ENCODE peak calls at places on chromosomes 13 and 19, in seven cellular contexts. O is tibial nerve, I is heart left ventricle, B is body of pancreas, Y is sigmoid colon, L is lower leg skin, Q is H54. N is an unnamed sample.

GRCh38 chr19:51473009-51473707 is 5.2 kb upstream of the CEACAM18 start:
- DNase-seq in O (peak), I (peak), B (peak), Y (peak), L (peak), Q (peak), N (peak)

GRCh38 chr13:91588541-91588940 is 190.1 kb downstream of the GPC5 start:
- DNase-seq in O (no peak), I (no peak), B (no peak), Y (no peak), L (no peak), Q (no peak), N (no peak)

GRCh38 chr13:44685641-44686040 is 109.5 kb upstream of the TSC22D1 start:
- DNase-seq in O (no peak), I (no peak), B (no peak), Y (no peak), L (no peak), Q (no peak), N (no peak)

GRCh38 chr19:7326105-7326877 is 22.4 kb upstream of the ARHGEF18 start:
- DNase-seq in O (peak), I (no peak), B (no peak), Y (peak), L (no peak), Q (no peak), N (peak)

GRCh38 chr19:1668339-1669123 is 16.1 kb upstream of the TCF3 start:
- DNase-seq in O (no peak), I (no peak), B (no peak), Y (no peak), L (no peak), Q (no peak), N (no peak)

GRCh38 chr13:79781829-79782540 is 301.0 kb downstream of the NDFIP2 start:
- DNase-seq in O (no peak), I (no peak), B (no peak), Y (no peak), L (no peak), Q (no peak), N (no peak)

GRCh38 chr19:14555918-14556661 is 15.8 kb downstream of the NDUFB7 start:
- DNase-seq in O (no peak), I (no peak), B (no peak), Y (no peak), L (no peak), Q (peak), N (no peak)

GRCh38 chr13:110349239-110349638 is 42.2 kb downstream of the COL4A2 start:
- DNase-seq in O (no peak), I (no peak), B (no peak), Y (no peak), L (no peak), Q (no peak), N (no peak)

GRCh38 chr19:35119091-35119490 is 3.5 kb downstream of the FXYD3 start:
- DNase-seq in O (no peak), I (no peak), B (no peak), Y (no peak), L (no peak), Q (no peak), N (no peak)

GRCh38 chr13:31310781-31311180 is 111.0 kb downstream of the B3GLCT start:
- DNase-seq in O (no peak), I (peak), B (peak), Y (no peak), L (no peak), Q (no peak), N (no peak)

GRCh38 chr19:53504903-53505302 is 33.0 kb upstream of the ZNF331 start:
- DNase-seq in O (no peak), I (no peak), B (no peak), Y (peak), L (no peak), Q (no peak), N (no peak)

GRCh38 chr19:55118401-55118991 is 1.1 kb upstream of the PPP1R12C start:
- DNase-seq in O (peak), I (peak), B (peak), Y (no peak), L (peak), Q (no peak), N (peak)

GRCh38 chr13:101140936-101141335 is 275.4 kb downstream of the NALCN start:
- DNase-seq in O (no peak), I (no peak), B (no peak), Y (no peak), L (no peak), Q (no peak), N (no peak)

GRCh38 chr13:102580552-102581169 is 16.1 kb upstream of the TPP2 start:
- DNase-seq in O (peak), I (no peak), B (peak), Y (no peak), L (peak), Q (no peak), N (peak)

GRCh38 chr19:17479325-17479791 is 9.0 kb downstream of the SLC27A1 start:
- DNase-seq in O (no peak), I (no peak), B (no peak), Y (no peak), L (no peak), Q (peak), N (no peak)

GRCh38 chr13:99982741-99983400 is 1.3 kb downstream of the ZIC2 start:
- DNase-seq in O (no peak), I (no peak), B (no peak), Y (no peak), L (no peak), Q (no peak), N (peak)

GRCh38 chr13:83248751-83249150 is 633.5 kb downstream of the SLITRK1 start:
- DNase-seq in O (no peak), I (no peak), B (no peak), Y (no peak), L (no peak), Q (no peak), N (no peak)

GRCh38 chr13:25796474-25796873 is 255.3 kb downstream of the SHISA2 start:
- DNase-seq in O (no peak), I (no peak), B (no peak), Y (no peak), L (no peak), Q (no peak), N (no peak)

GRCh38 chr13:111534646-111535461 is 214.4 kb downstream of the TEX29 start:
- DNase-seq in O (no peak), I (no peak), B (no peak), Y (no peak), L (no peak), Q (no peak), N (no peak)

GRCh38 chr13:66509176-66509575 is 721.0 kb downstream of the PCDH9 start:
- DNase-seq in O (no peak), I (no peak), B (no peak), Y (no peak), L (no peak), Q (no peak), N (no peak)

GRCh38 chr13:65090191-65090590 is 2139.9 kb downstream of the PCDH9 start:
- DNase-seq in O (no peak), I (no peak), B (no peak), Y (no peak), L (no peak), Q (no peak), N (no peak)

DNA sequence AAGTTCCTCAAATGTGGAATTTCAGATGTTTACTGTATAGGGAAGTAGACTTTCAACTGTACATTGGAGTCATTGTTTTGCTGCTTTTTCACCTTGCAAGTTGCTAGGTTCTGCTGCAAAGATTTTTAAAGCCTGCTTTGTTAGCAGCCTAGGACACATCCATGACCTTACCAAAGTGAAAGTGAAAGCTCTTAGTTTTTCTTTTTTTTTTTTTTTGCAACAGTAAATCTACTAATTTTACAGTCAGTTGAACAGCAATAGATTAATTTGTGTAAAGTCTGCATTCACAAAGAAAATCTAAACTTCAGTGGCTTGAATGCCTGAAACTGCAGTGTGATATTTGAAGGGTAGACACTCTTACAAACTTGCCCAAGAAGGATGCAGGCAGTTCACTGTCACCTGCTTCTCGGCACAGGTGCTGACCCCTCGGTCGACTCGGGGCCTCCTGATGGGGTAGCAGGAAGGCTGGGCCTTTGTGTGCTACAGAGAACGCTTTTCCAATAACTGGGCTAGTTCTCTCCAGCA is 5.0 kb upstream of the MTIF3 start:
- DNase-seq in O (no peak), I (no peak), B (no peak), Y (no peak), L (no peak), Q (no peak), N (peak)
- TF ChIP-seq POLR2A in O (no peak), I (no peak), B (no peak), Y (no peak), L (no peak), Q (no peak), N (no peak)

GRCh38 chr13:24272452-24273161 is 36.8 kb upstream of the C1QTNF9 start:
- DNase-seq in O (no peak), I (no peak), B (no peak), Y (no peak), L (no peak), Q (no peak), N (no peak)

GRCh38 chr13:24269803-24270202 is 39.6 kb upstream of the C1QTNF9 start:
- DNase-seq in O (no peak), I (no peak), B (no peak), Y (no peak), L (no peak), Q (no peak), N (no peak)

GRCh38 chr13:24271231-24271610 is 38.2 kb upstream of the C1QTNF9 start:
- DNase-seq in O (no peak), I (no peak), B (no peak), Y (no peak), L (no peak), Q (no peak), N (no peak)

GRCh38 chr13:24271611-24272451 is 37.5 kb upstream of the C1QTNF9 start:
- DNase-seq in O (peak), I (peak), B (peak), Y (peak), L (peak), Q (no peak), N (peak)

GRCh38 chr13:24270639-24271131 is 38.7 kb upstream of the C1QTNF9 start:
- DNase-seq in O (peak), I (peak), B (peak), Y (peak), L (peak), Q (peak), N (peak)
- TF ChIP-seq POLR2A in O (peak), I (no peak), B (no peak), Y (no peak), L (no peak), Q (no peak), N (peak)

GRCh38 chr13:41428155-41428554 is 29.2 kb upstream of the RGCC start:
- DNase-seq in O (no peak), I (no peak), B (no peak), Y (no peak), L (no peak), Q (no peak), N (peak)
- TF ChIP-seq POLR2A in O (no peak), I (no peak), B (no peak), Y (no peak), L (no peak), Q (no peak), N (no peak)

DNA sequence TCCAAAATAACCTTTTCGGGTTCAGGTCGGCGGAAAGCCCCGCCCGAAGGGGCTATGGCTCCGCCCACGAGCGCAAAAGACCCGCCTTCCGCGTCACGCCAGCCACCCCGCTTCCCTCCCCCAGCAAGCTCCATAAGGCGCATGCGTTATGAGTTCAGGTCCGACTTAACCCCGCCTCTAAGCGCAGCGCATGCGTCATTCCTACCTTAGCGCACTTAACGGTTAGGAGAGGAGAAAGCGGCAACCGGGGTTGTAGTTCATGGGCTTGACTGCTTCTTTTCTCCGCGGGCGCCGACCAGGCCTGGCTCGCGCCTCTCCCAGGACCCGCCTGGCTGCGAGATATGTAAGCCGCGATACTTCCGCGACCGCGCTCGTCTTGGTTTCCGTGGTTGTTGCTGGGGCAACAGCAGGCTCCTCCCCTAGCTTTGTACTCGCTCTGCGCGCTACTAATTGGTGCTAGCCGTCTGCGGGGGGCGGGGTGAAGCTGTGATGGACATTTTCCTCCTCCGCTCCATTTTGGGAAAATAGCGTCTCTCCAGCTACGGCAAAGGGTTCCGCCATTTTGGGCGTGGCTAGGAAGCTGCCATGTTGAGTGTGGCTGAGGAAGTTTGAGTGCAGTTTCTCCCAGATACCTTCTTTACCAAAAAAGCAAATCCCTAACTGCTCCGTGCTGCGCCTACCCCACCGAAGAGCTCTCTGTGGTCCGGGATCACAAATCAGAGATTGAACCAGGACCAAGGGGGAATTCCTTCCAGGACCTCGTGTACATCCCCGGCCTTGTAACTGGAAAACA is at the start of gene B9D2:
- DNase-seq in O (peak), I (peak), B (peak), Y (peak), L (peak), Q (peak), N (peak)
- TF ChIP-seq POLR2A in O (peak), I (no peak), B (no peak), Y (peak), L (no peak), Q (peak), N (peak)

GRCh38 chr13:43023244-43023931 is at the start of gene DNAJC15:
- DNase-seq in O (peak), I (peak), B (peak), Y (peak), L (peak), Q (no peak), N (peak)
- TF ChIP-seq POLR2A in O (peak), I (no peak), B (peak), Y (peak), L (no peak), Q (peak), N (peak)

N was measured in erythroblast.